ENCODE peak calls at places on chromosomes 6 and 20, in six cellular contexts. Q is stimulated activated CD8-positive, alpha-beta memory T cell treated with anti-CD3 and anti-CD28 coated beads, Interleukin-7, amount 100 ng/mL, for 1 hour; D is WTC11; B is endodermal cell; P is HCT116; Z is left colon. L is an unnamed sample.

GRCh38 chr20:671252-672030 is 4.2 kb downstream of the SCRT2 start:
- DNase-seq in B (no peak), Q (no peak), D (no peak), P (no peak), Z (no peak), L (no peak)

GRCh38 chr6:165478581-165478980 is 169.2 kb upstream of the C6orf118 start:
- DNase-seq in Z (no peak), D (no peak), B (no peak), Q (no peak), P (no peak), L (no peak)

GRCh38 chr6:99467509-99468106 is 42.5 kb upstream of the PNISR start:
- DNase-seq in Q (no peak), D (no peak), P (no peak), B (no peak), Z (no peak), L (no peak)

GRCh38 chr6:166989427-166990034 is 9.7 kb upstream of the CEP43 start:
- DNase-seq in P (no peak), D (peak; percentile 16), Q (no peak), Z (no peak), B (no peak), L (peak; percentile 25)

GRCh38 chr20:56460459-56460858 is 8.0 kb upstream of the RTF2 start:
- DNase-seq in Z (no peak), B (no peak), P (no peak), Q (no peak), D (no peak), L (no peak)

GRCh38 chr6:34517966-34518365 is 38.2 kb downstream of the SPDEF start:
- DNase-seq in P (no peak), Q (no peak), B (peak; percentile 37), Z (no peak), D (no peak), L (no peak)

GRCh38 chr6:130500693-130501092 is 134.9 kb downstream of the TMEM200A start:
- DNase-seq in D (no peak), P (no peak), Z (no peak), B (no peak), Q (no peak), L (no peak)

GRCh38 chr6:209432-210103 is 82.7 kb upstream of the DUSP22 start:
- DNase-seq in B (no peak), Z (no peak), Q (no peak), D (no peak), P (no peak), L (no peak)

GRCh38 chr20:14986026-14986655 is 648.7 kb upstream of the FLRT3 start:
- DNase-seq in Z (peak; percentile 86), P (no peak), Q (no peak), B (no peak), D (no peak), L (peak; percentile 88)

L was measured in mucosa of gallbladder.